ENCODE peak calls at places on chromosomes 6 and 20, in eight cellular contexts. W, C, M, K, S, Y, X and Q are unnamed samples.

GRCh38 chr6:85747654-85748053 is 105.0 kb upstream of the SYNCRIP start:
- DNase-seq in W (no peak), C (no peak), M (peak), K (no peak), S (no peak), Y (no peak), X (no peak), Q (no peak)

GRCh38 chr6:32167761-32168262 is 3.4 kb downstream of the EGFL8 start:
- DNase-seq in W (no peak), C (no peak), M (no peak), K (peak), S (no peak), Y (no peak), X (no peak), Q (no peak)

GRCh38 chr6:44475779-44476434 is 88.4 kb downstream of the CDC5L start:
- DNase-seq in W (peak), C (peak), M (peak), K (peak), S (peak), Y (no peak), X (peak), Q (peak)

GRCh38 chr6:93418448-93419303 is 683 bp downstream of the EPHA7 start:
- DNase-seq in W (no peak), C (peak), M (peak), K (peak), S (no peak), Y (no peak), X (no peak), Q (no peak)

GRCh38 chr6:69044534-69044933 is 409.5 kb downstream of the ADGRB3 start:
- DNase-seq in W (no peak), C (no peak), M (peak), K (no peak), S (no peak), Y (no peak), X (no peak), Q (no peak)

GRCh38 chr6:87350516-87350915 is 5.9 kb downstream of the C6orf163 start:
- DNase-seq in W (no peak), C (no peak), M (peak), K (no peak), S (no peak), Y (no peak), X (no peak), Q (no peak)

GRCh38 chr6:408599-409102 is 17.1 kb downstream of the IRF4 start:
- DNase-seq in W (no peak), C (peak), M (peak), K (peak), S (no peak), Y (no peak), X (no peak), Q (no peak)

GRCh38 chr20:24102290-24102689 is 113.7 kb upstream of the GGTLC1 start:
- DNase-seq in W (no peak), C (no peak), M (peak), K (peak), S (no peak), Y (no peak), X (peak), Q (no peak)

GRCh38 chr6:143049611-143050010 is 11.1 kb upstream of the AIG1 start:
- DNase-seq in W (no peak), C (no peak), M (no peak), K (no peak), S (no peak), Y (no peak), X (no peak), Q (no peak)

GRCh38 chr6:169427856-169428255 is 174.2 kb upstream of the THBS2 start:
- DNase-seq in W (no peak), C (peak), M (peak), K (peak), S (no peak), Y (no peak), X (no peak), Q (no peak)

GRCh38 chr20:57428611-57429496 is 37.7 kb downstream of the RBM38 start:
- DNase-seq in W (no peak), C (no peak), M (no peak), K (no peak), S (no peak), Y (no peak), X (no peak), Q (no peak)

GRCh38 chr6:140082867-140083297 is 708.4 kb upstream of the CITED2 start:
- DNase-seq in W (no peak), C (no peak), M (peak), K (no peak), S (no peak), Y (no peak), X (no peak), Q (no peak)

GRCh38 chr6:118895241-118895561 is 1.2 kb downstream of the ASF1A start:
- DNase-seq in W (no peak), C (no peak), M (no peak), K (no peak), S (no peak), Y (no peak), X (no peak), Q (no peak)

GRCh38 chr6:111600154-111600553 is 5.5 kb downstream of the TRAF3IP2 start:
- DNase-seq in W (no peak), C (no peak), M (no peak), K (no peak), S (no peak), Y (no peak), X (no peak), Q (no peak)

GRCh38 chr6:111602481-111603404 is 2.9 kb downstream of the TRAF3IP2 start:
- DNase-seq in W (no peak), C (peak), M (peak), K (no peak), S (no peak), Y (peak), X (no peak), Q (no peak)

GRCh38 chr6:111600588-111601440 is 4.9 kb downstream of the TRAF3IP2 start:
- DNase-seq in W (no peak), C (no peak), M (no peak), K (no peak), S (no peak), Y (no peak), X (no peak), Q (no peak)

GRCh38 chr6:111603648-111604047 is 2.0 kb downstream of the TRAF3IP2 start:
- DNase-seq in W (no peak), C (no peak), M (peak), K (no peak), S (no peak), Y (no peak), X (no peak), Q (no peak)

DNA sequence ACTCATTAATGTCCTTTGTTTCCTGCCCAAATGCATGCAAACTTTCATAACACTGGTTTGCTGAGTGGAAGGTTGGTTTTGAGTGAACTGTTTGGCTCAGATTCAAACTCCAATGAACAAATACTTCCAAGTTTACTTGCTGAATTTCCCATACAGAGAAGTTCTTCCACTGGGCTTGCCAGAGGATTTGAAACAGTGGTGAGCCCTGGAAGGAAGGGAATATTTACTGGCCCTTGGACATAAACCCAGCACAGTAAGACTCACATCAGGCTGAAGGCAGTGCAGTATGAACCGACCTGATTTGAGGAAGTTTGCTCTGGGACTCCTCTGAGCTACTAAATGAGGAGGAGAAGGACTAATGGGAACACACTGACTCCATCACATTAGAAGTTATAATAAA is 3.8 kb downstream of the TRAF3IP2 start:
- DNase-seq in W (peak), C (no peak), M (peak), K (no peak), S (no peak), Y (no peak), X (no peak), Q (no peak)
- H3K4me3 ChIP-seq in W (no peak), C (peak), M (no peak), K (no peak), S (no peak), Y (peak), X (no peak), Q (no peak)

GRCh38 chr20:44174996-44175766 is 11.8 kb downstream of the JPH2 start:
- DNase-seq in W (no peak), C (peak), M (no peak), K (no peak), S (no peak), Y (no peak), X (no peak), Q (no peak)
- H3K4me3 ChIP-seq in W (no peak), C (no peak), M (no peak), K (no peak), S (no peak), Y (no peak), X (no peak), Q (no peak)

DNA sequence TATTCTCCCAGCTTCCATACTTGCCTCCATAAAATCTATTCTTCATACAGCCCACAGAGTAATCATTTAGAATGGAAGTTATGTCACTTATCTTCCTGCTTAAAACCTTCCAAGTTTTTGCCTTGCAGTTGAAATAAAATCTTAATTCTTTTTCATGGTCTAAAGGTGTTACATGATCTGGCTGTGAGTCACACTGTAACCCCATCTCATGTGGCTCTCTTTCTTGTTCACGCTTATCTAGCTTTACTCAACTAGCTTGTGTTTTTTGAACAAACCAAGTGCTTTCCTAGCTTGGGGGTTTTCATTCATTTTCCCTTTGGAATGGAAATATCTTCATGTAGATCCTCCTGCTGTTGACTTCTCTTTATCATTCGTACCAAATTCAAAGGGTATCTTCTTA is 23.6 kb upstream of the THEMIS start:
- DNase-seq in W (no peak), C (no peak), M (no peak), K (no peak), S (no peak), Y (no peak), X (no peak), Q (no peak)
- H3K4me3 ChIP-seq in W (no peak), C (no peak), M (no peak), K (no peak), S (no peak), Y (no peak), X (no peak), Q (no peak)

DNA sequence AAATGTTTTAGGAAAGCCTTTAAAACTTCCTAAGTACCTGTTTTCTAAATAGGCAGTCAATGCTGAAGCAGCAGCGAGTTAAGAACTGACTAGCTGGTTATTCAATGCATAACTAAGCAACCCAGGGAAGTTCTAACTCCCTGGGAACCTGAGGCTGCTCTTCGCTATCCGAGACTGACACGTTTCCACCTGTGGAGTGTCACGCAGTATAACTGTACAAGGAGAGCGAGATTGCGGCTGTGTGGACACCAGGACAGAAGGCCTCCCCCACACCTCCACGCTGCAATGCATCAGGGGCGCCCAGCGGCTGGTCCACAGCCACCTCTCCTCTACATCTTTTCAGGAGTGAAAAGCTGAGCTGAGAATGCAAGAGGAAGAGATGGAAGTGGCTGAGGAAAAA is 8.0 kb downstream of the PXDC1 start:
- DNase-seq in W (no peak), C (no peak), M (no peak), K (no peak), S (no peak), Y (no peak), X (no peak), Q (no peak)
- H3K4me3 ChIP-seq in W (no peak), C (no peak), M (no peak), K (no peak), S (no peak), Y (no peak), X (no peak), Q (no peak)

GRCh38 chr6:15322781-15323536 is 77.1 kb downstream of the JARID2 start:
- DNase-seq in W (no peak), C (no peak), M (peak), K (no peak), S (no peak), Y (no peak), X (no peak), Q (peak)
- H3K4me3 ChIP-seq in W (no peak), C (no peak), M (no peak), K (no peak), S (no peak), Y (no peak), X (no peak), Q (no peak)

DNA sequence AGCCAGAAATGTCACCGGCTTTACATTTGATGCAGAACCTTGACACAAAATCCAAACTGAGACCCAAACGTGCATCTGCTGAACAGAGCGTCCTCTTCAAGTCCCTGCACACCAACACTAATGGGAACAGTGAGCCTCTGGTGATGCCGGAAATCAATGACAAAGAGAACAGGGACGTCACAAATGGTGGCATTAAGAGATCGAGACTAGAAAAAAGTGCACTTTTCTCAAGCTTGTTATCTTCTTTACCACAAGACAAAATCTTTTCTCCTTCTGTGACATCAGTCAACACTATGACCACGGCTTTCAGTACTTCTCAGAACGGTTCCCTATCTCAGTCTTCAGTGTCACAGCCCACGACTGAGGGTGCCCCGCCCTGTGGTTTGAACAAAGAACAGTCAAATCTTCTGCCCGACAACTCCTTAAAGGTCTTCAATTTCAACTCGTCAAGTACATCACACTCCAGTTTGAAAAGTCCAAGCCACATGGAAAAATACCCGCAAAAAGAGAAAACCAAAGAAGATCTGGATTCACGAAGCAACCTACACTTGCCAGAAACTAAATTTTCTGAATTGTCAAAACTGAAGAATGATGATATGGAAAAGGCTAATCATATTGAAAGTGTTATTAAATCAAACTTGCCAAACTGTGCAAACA is 108.5 kb downstream of the RTN4IP1 start:
- DNase-seq in W (no peak), C (peak), M (no peak), K (no peak), S (peak), Y (no peak), X (peak), Q (peak)
- H3K4me3 ChIP-seq in W (no peak), C (no peak), M (no peak), K (no peak), S (peak), Y (no peak), X (peak), Q (peak)

GRCh38 chr20:19367591-19367990 is 155.1 kb downstream of the SLC24A3 start:
- DNase-seq in W (no peak), C (no peak), M (no peak), K (no peak), S (no peak), Y (no peak), X (no peak), Q (no peak)

GRCh38 chr20:19370076-19371075 is 157.9 kb downstream of the SLC24A3 start:
- DNase-seq in W (no peak), C (no peak), M (peak), K (no peak), S (no peak), Y (no peak), X (no peak), Q (no peak)

GRCh38 chr20:19368351-19368750 is 155.9 kb downstream of the SLC24A3 start:
- DNase-seq in W (no peak), C (no peak), M (no peak), K (no peak), S (no peak), Y (no peak), X (no peak), Q (no peak)

GRCh38 chr20:19374066-19374615 is 161.7 kb downstream of the SLC24A3 start:
- DNase-seq in W (no peak), C (no peak), M (no peak), K (no peak), S (no peak), Y (no peak), X (no peak), Q (no peak)

DNA sequence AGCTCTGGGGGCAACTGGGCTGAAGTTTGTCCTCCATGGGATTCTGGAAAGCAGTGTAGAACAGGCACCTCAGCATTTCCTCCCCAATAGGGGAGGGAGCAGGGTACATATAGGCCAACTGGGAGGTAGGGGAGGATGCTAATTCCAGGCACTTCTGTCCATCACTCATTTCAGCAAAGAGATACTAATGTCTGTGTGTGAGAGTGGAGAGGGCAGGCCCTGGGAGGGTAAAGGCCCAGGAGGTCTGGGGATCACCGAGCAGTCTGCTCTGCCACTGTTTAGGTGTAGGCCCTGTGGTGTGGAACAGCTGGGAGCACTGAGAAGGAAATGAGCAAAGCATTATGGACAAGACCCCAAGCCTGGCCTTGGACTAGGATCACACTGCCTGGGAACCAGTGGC is 158.7 kb downstream of the SLC24A3 start:
- DNase-seq in W (no peak), C (no peak), M (no peak), K (no peak), S (no peak), Y (no peak), X (no peak), Q (no peak)
- H3K4me3 ChIP-seq in W (no peak), C (no peak), M (no peak), K (no peak), S (no peak), Y (no peak), X (no peak), Q (no peak)

GRCh38 chr6:1620504-1621327 is 11.0 kb downstream of the FOXC1 start:
- DNase-seq in W (no peak), C (no peak), M (no peak), K (no peak), S (no peak), Y (no peak), X (no peak), Q (no peak)
- H3K4me3 ChIP-seq in W (no peak), C (no peak), M (no peak), K (peak), S (no peak), Y (no peak), X (no peak), Q (no peak)

GRCh38 chr6:2840794-2841061 is 935 bp downstream of the SERPINB1 start:
- DNase-seq in W (no peak), C (no peak), M (no peak), K (no peak), S (no peak), Y (no peak), X (no peak), Q (no peak)
- H3K4me3 ChIP-seq in W (no peak), C (peak), M (peak), K (peak), S (peak), Y (peak), X (peak), Q (peak)